ENCODE peak calls at places on chromosomes 16 and 17, in ten cellular contexts. One of them, this sample, is unnamed. For H3K4me1 and H3K9me3, the result is how much of the 10 kb centered on the place peaks cover.

GRCh38 chr16:11581677-11582076 is 5.0 kb downstream of the LITAF start:
- DNase-seq in H9: no peak
- DNase-seq in naive thymus-derived CD4-positive, alpha-beta T cell: peak
- DNase-seq in stomach: no peak
- DNase-seq in left ventricle myocardium inferior: no peak
- DNase-seq in GM12878: no peak
- DNase-seq in thoracic aorta: no peak
- DNase-seq in psoas muscle: no peak
- DNase-seq in body of pancreas: no peak
- DNase-seq in right atrium auricular region: no peak
- DNase-seq in this sample: no peak

GRCh38 chr16:527015-527903 is at the start of gene CAPN15:
- DNase-seq in H9: peak
- DNase-seq in naive thymus-derived CD4-positive, alpha-beta T cell: peak
- DNase-seq in stomach: peak
- DNase-seq in left ventricle myocardium inferior: peak
- DNase-seq in GM12878: peak
- DNase-seq in thoracic aorta: peak
- DNase-seq in psoas muscle: peak
- DNase-seq in body of pancreas: peak
- DNase-seq in right atrium auricular region: peak
- DNase-seq in this sample: peak

GRCh38 chr17:41287050-41287449 is 11.6 kb downstream of the KRTAP9-7 start:
- DNase-seq in H9: no peak
- DNase-seq in naive thymus-derived CD4-positive, alpha-beta T cell: no peak
- DNase-seq in stomach: no peak
- DNase-seq in left ventricle myocardium inferior: no peak
- DNase-seq in GM12878: no peak
- DNase-seq in thoracic aorta: no peak
- DNase-seq in psoas muscle: no peak
- DNase-seq in body of pancreas: no peak
- DNase-seq in right atrium auricular region: no peak
- DNase-seq in this sample: no peak

GRCh38 chr16:85437161-85438052 is 175.7 kb upstream of the GSE1 start:
- DNase-seq in H9: peak
- DNase-seq in naive thymus-derived CD4-positive, alpha-beta T cell: no peak
- DNase-seq in stomach: peak
- DNase-seq in left ventricle myocardium inferior: no peak
- DNase-seq in GM12878: no peak
- DNase-seq in thoracic aorta: no peak
- DNase-seq in psoas muscle: no peak
- DNase-seq in body of pancreas: peak
- DNase-seq in right atrium auricular region: no peak
- DNase-seq in this sample: no peak

GRCh38 chr17:42748906-42749798 is 4.3 kb upstream of the EZH1 start:
- DNase-seq in H9: no peak
- DNase-seq in naive thymus-derived CD4-positive, alpha-beta T cell: no peak
- DNase-seq in stomach: peak
- DNase-seq in left ventricle myocardium inferior: no peak
- DNase-seq in GM12878: no peak
- DNase-seq in thoracic aorta: no peak
- DNase-seq in psoas muscle: peak
- DNase-seq in body of pancreas: no peak
- DNase-seq in right atrium auricular region: no peak
- DNase-seq in this sample: peak

GRCh38 chr16:46848768-46849764 is 18.1 kb upstream of the C16orf87 start:
- DNase-seq in H9: no peak
- DNase-seq in naive thymus-derived CD4-positive, alpha-beta T cell: no peak
- DNase-seq in stomach: no peak
- DNase-seq in left ventricle myocardium inferior: no peak
- DNase-seq in GM12878: no peak
- DNase-seq in thoracic aorta: no peak
- DNase-seq in psoas muscle: no peak
- DNase-seq in body of pancreas: no peak
- DNase-seq in right atrium auricular region: no peak
- DNase-seq in this sample: no peak

GRCh38 chr16:27363797-27364196 is 38.2 kb upstream of the IL21R start:
- DNase-seq in H9: no peak
- DNase-seq in naive thymus-derived CD4-positive, alpha-beta T cell: no peak
- DNase-seq in stomach: peak
- DNase-seq in left ventricle myocardium inferior: no peak
- DNase-seq in GM12878: no peak
- DNase-seq in thoracic aorta: no peak
- DNase-seq in psoas muscle: no peak
- DNase-seq in body of pancreas: peak
- DNase-seq in right atrium auricular region: no peak
- DNase-seq in this sample: no peak

GRCh38 chr16:10616744-10617640 is 36.6 kb upstream of the EMP2 start:
- DNase-seq in H9: peak
- DNase-seq in naive thymus-derived CD4-positive, alpha-beta T cell: no peak
- DNase-seq in stomach: peak
- DNase-seq in left ventricle myocardium inferior: peak
- DNase-seq in GM12878: no peak
- DNase-seq in thoracic aorta: no peak
- DNase-seq in psoas muscle: peak
- DNase-seq in body of pancreas: peak
- DNase-seq in right atrium auricular region: peak
- DNase-seq in this sample: no peak

GRCh38 chr17:79028496-79029326 is 4.7 kb downstream of the C1QTNF1 start:
- DNase-seq in H9: no peak
- DNase-seq in naive thymus-derived CD4-positive, alpha-beta T cell: no peak
- DNase-seq in stomach: no peak
- DNase-seq in left ventricle myocardium inferior: no peak
- DNase-seq in GM12878: no peak
- DNase-seq in thoracic aorta: no peak
- DNase-seq in psoas muscle: no peak
- DNase-seq in body of pancreas: no peak
- DNase-seq in right atrium auricular region: peak
- DNase-seq in this sample: peak

GRCh38 chr17:59342681-59343127 is 11.2 kb downstream of the YPEL2 start:
- DNase-seq in H9: no peak
- DNase-seq in naive thymus-derived CD4-positive, alpha-beta T cell: no peak
- DNase-seq in stomach: no peak
- DNase-seq in left ventricle myocardium inferior: no peak
- DNase-seq in GM12878: no peak
- DNase-seq in thoracic aorta: no peak
- DNase-seq in psoas muscle: no peak
- DNase-seq in body of pancreas: no peak
- DNase-seq in right atrium auricular region: no peak
- DNase-seq in this sample: no peak

GRCh38 chr16:72380283-72380682 is 208.3 kb upstream of the PMFBP1 start:
- DNase-seq in H9: no peak
- DNase-seq in naive thymus-derived CD4-positive, alpha-beta T cell: no peak
- DNase-seq in stomach: no peak
- DNase-seq in left ventricle myocardium inferior: no peak
- DNase-seq in GM12878: no peak
- DNase-seq in thoracic aorta: no peak
- DNase-seq in psoas muscle: no peak
- DNase-seq in body of pancreas: no peak
- DNase-seq in right atrium auricular region: no peak
- DNase-seq in this sample: no peak

GRCh38 chr16:72388007-72388406 is 216.1 kb upstream of the PMFBP1 start:
- DNase-seq in H9: no peak
- DNase-seq in naive thymus-derived CD4-positive, alpha-beta T cell: no peak
- DNase-seq in stomach: no peak
- DNase-seq in left ventricle myocardium inferior: no peak
- DNase-seq in GM12878: no peak
- DNase-seq in thoracic aorta: no peak
- DNase-seq in psoas muscle: no peak
- DNase-seq in body of pancreas: no peak
- DNase-seq in right atrium auricular region: no peak
- DNase-seq in this sample: no peak

DNA sequence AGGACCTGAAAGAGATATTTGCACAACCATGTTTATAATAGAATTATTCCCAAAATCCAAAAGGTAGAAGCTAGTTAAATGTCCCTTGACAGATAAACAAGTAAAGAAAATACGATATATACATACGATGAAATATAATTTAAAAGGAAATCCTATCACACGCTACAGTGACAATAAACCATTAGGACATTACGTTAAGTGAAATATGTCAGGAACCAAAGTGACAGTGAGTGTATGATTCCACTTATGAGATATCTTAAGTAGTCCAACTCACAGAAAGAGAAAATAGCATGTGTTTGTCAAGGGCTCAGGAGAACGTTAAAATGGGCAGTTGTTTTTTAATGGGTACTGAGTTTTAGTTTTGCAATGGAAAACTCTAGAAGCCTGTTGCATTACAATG is 212.7 kb upstream of the PMFBP1 start:
- DNase-seq in H9: no peak
- DNase-seq in naive thymus-derived CD4-positive, alpha-beta T cell: no peak
- DNase-seq in stomach: no peak
- DNase-seq in left ventricle myocardium inferior: no peak
- DNase-seq in GM12878: no peak
- DNase-seq in thoracic aorta: no peak
- DNase-seq in psoas muscle: no peak
- DNase-seq in body of pancreas: no peak
- DNase-seq in right atrium auricular region: no peak
- DNase-seq in this sample: no peak
- H3K4me1 ChIP-seq in H9: under half
- H3K4me1 ChIP-seq in naive thymus-derived CD4-positive, alpha-beta T cell: under half
- H3K4me1 ChIP-seq in stomach: under half
- H3K4me1 ChIP-seq in left ventricle myocardium inferior: under half
- H3K4me1 ChIP-seq in GM12878: under half
- H3K4me1 ChIP-seq in thoracic aorta: under half
- H3K4me1 ChIP-seq in psoas muscle: under half
- H3K4me1 ChIP-seq in body of pancreas: under half
- H3K4me1 ChIP-seq in right atrium auricular region: under half
- H3K4me1 ChIP-seq in this sample: under half

DNA sequence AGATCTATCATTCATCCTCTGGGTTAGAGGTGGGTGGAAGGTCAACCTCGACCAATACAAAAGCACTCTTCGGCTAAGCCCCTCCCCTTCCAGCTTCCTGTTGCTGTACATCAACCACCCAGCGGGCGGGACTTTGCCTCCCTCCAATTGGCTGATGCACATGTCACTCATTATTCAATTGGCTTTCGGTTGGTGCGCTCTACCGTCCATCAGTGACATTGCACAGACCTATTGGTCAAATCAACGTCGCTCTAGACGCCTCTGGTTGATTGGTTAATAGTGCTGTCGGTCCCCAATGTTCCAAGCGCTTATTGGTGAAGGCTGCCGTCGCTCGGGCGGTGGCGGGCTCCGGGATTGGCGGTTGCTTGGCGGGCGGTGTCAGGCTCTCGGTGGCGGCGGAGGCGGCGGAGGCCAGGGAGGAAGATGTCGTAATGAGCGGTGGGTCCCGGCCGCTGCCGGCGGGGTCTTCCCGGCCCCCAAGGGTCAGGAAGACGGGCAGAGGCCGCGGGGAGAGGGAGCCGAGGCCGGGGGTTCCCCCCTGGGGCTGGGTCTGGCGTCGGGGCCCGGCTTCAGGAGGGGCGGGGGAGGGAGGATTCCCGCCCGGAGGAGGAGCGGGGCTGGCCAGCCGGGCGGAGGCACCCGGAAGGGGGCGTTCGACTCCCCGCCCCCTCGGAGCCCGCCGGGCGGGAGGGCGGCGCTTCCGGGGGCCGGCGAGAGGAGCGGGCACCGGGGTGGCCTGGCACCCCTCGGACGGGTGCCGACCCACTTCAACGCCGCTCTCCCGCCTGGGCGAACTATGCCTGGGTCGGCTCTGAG is at the start of gene SP2:
- DNase-seq in H9: peak
- DNase-seq in naive thymus-derived CD4-positive, alpha-beta T cell: peak
- DNase-seq in stomach: peak
- DNase-seq in left ventricle myocardium inferior: peak
- DNase-seq in GM12878: peak
- DNase-seq in thoracic aorta: peak
- DNase-seq in psoas muscle: peak
- DNase-seq in body of pancreas: peak
- DNase-seq in right atrium auricular region: peak
- DNase-seq in this sample: peak
- H3K9me3 ChIP-seq in H9: under half
- H3K9me3 ChIP-seq in naive thymus-derived CD4-positive, alpha-beta T cell: under half
- H3K9me3 ChIP-seq in stomach: under half
- H3K9me3 ChIP-seq in left ventricle myocardium inferior: under half
- H3K9me3 ChIP-seq in GM12878: under half
- H3K9me3 ChIP-seq in thoracic aorta: under half
- H3K9me3 ChIP-seq in psoas muscle: under half
- H3K9me3 ChIP-seq in body of pancreas: under half
- H3K9me3 ChIP-seq in right atrium auricular region: under half
- H3K9me3 ChIP-seq in this sample: under half

DNA sequence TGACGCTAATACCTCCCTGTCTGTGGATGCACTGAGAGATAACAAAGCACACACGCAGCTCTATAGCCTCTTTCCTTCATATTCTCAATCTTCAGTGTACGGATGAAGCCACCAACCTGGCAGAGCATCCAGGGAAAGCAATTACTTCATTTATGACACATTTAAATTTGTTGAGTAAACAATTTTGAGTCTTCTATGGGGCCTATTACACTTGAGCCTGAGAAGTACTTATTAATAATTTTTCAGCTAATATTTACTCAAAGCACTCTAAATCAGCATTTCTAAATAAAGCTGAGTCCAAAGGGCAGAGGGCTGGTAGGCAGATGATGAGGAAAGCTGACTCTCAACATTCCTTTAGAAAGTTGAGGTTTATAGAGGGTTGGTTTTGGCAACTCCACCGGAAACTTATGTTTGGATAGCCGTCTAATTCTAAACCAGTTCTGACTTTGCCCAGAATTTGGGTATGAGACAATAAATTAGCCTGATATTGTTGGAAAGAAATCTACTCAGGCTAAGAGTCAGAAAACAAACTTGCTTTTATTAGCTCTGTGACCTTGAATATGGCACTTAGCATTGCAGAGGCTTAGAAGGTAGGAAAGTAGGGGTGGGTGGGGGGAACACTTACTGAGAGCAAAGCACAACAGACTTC is 643.5 kb downstream of the CDH11 start:
- DNase-seq in H9: no peak
- DNase-seq in naive thymus-derived CD4-positive, alpha-beta T cell: no peak
- DNase-seq in stomach: no peak
- DNase-seq in left ventricle myocardium inferior: no peak
- DNase-seq in GM12878: no peak
- DNase-seq in thoracic aorta: peak
- DNase-seq in psoas muscle: no peak
- DNase-seq in body of pancreas: peak
- DNase-seq in right atrium auricular region: no peak
- DNase-seq in this sample: no peak
- H3K27ac ChIP-seq in H9: no peak
- H3K27ac ChIP-seq in naive thymus-derived CD4-positive, alpha-beta T cell: no peak
- H3K27ac ChIP-seq in stomach: no peak
- H3K27ac ChIP-seq in left ventricle myocardium inferior: no peak
- H3K27ac ChIP-seq in GM12878: no peak
- H3K27ac ChIP-seq in thoracic aorta: peak
- H3K27ac ChIP-seq in psoas muscle: no peak
- H3K27ac ChIP-seq in body of pancreas: no peak
- H3K27ac ChIP-seq in right atrium auricular region: no peak
- H3K27ac ChIP-seq in this sample: peak

DNA sequence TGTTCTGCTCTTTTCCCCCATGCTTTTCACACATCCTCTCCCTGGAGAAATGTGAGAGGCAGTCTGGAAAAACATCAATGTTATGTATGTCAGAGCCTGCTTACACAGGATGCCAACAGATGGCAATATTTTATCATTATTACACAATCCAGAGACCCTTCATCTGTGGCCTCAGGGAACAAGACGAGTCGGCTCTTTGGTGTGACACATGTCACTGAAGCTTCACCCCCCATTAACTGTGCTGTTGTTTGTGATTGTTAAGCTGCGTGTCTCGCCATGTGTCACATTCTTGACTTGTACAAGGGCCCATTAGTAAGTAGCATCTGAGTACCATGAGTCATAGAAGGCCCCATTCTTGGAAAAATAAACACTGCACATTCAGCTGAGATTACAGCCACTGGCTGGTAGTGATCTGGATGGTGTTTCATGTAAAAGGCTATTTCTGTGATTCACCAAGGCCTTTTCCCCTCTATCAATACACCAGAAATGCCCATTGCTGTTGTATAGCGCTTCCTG is 682.1 kb upstream of the SOX9 start:
- DNase-seq in H9: no peak
- DNase-seq in naive thymus-derived CD4-positive, alpha-beta T cell: no peak
- DNase-seq in stomach: no peak
- DNase-seq in left ventricle myocardium inferior: no peak
- DNase-seq in GM12878: no peak
- DNase-seq in thoracic aorta: no peak
- DNase-seq in psoas muscle: no peak
- DNase-seq in body of pancreas: no peak
- DNase-seq in right atrium auricular region: no peak
- DNase-seq in this sample: no peak
- H3K4me1 ChIP-seq in H9: under half
- H3K4me1 ChIP-seq in naive thymus-derived CD4-positive, alpha-beta T cell: under half
- H3K4me1 ChIP-seq in stomach: under half
- H3K4me1 ChIP-seq in left ventricle myocardium inferior: under half
- H3K4me1 ChIP-seq in GM12878: under half
- H3K4me1 ChIP-seq in thoracic aorta: under half
- H3K4me1 ChIP-seq in psoas muscle: under half
- H3K4me1 ChIP-seq in body of pancreas: under half
- H3K4me1 ChIP-seq in right atrium auricular region: under half
- H3K4me1 ChIP-seq in this sample: under half

This sample was measured in tibial artery.